ENCODE peak calls at places on chromosomes 5 and 9, in eight cellular contexts. F is GM23338; U is left ventricle myocardium inferior; W is endothelial cell of umbilical vein; Y is astrocyte; T is fibroblast of lung; C is CD8-positive, alpha-beta T cell; P is mammary epithelial cell. A is an unnamed sample.
A peak's percentile ranks its signal among the peaks of the same experiment; 100 is the strongest.

GRCh38 chr9:92242115-92242778 is 51.2 kb downstream of the IARS1 start:
- DNase-seq in F (peak; percentile 18), U (no peak), W (peak; percentile 22), Y (peak; percentile 78), T (peak; percentile 82), C (no peak), P (peak; percentile 63), A (no peak)

GRCh38 chr9:113511856-113512761 is 48.6 kb downstream of the RGS3 start:
- DNase-seq in F (no peak), U (no peak), W (no peak), Y (peak; percentile 62), T (peak; percentile 72), C (peak; percentile 77), P (peak; percentile 3), A (no peak)

GRCh38 chr9:73176450-73176875 is 24.8 kb downstream of the ANXA1 start:
- DNase-seq in F (peak; percentile 11), U (no peak), W (no peak), Y (peak; percentile 43), T (peak; percentile 63), C (no peak), P (peak; percentile 81), A (no peak)

GRCh38 chr9:122374885-122375420 is 4.1 kb downstream of the PTGS1 start:
- DNase-seq in F (peak; percentile 52), U (peak; percentile 81), W (peak; percentile 46), Y (peak; percentile 37), T (peak; percentile 61), C (no peak), P (no peak), A (peak; percentile 50)

GRCh38 chr5:158390556-158390955 is 531.6 kb upstream of the CLINT1 start:
- DNase-seq in F (no peak), U (no peak), W (peak; percentile 95), Y (peak; percentile 58), T (peak; percentile 66), C (no peak), P (peak; percentile 42), A (no peak)

GRCh38 chr5:135008556-135008955 is 25.5 kb downstream of the PITX1 start:
- DNase-seq in F (no peak), U (no peak), W (no peak), Y (no peak), T (no peak), C (no peak), P (no peak), A (no peak)

GRCh38 chr9:76371901-76372300 is 22.3 kb downstream of the RFK start:
- DNase-seq in F (no peak), U (no peak), W (peak; percentile 59), Y (peak; percentile 74), T (peak; percentile 80), C (no peak), P (no peak), A (no peak)

GRCh38 chr5:176490291-176490690 is 42.1 kb downstream of the FAF2 start:
- DNase-seq in F (no peak), U (no peak), W (no peak), Y (no peak), T (no peak), C (no peak), P (no peak), A (no peak)

GRCh38 chr9:98516897-98517503 is 191.7 kb downstream of the GABBR2 start:
- DNase-seq in F (no peak), U (no peak), W (no peak), Y (no peak), T (no peak), C (no peak), P (no peak), A (no peak)

GRCh38 chr9:95107976-95108375 is 209.5 kb downstream of the FANCC start:
- DNase-seq in F (no peak), U (no peak), W (no peak), Y (no peak), T (no peak), C (no peak), P (no peak), A (no peak)

GRCh38 chr5:82405618-82406199 is 127.6 kb upstream of the RPS23 start:
- DNase-seq in F (no peak), U (no peak), W (no peak), Y (peak; percentile 100), T (peak; percentile 100), C (no peak), P (peak; percentile 99), A (no peak)

GRCh38 chr5:132473019-132473531 is 17.5 kb downstream of the IRF1 start:
- DNase-seq in F (no peak), U (peak; percentile 14), W (no peak), Y (no peak), T (no peak), C (peak; percentile 84), P (no peak), A (no peak)

GRCh38 chr9:69078581-69078980 is 43.0 kb downstream of the FXN start:
- DNase-seq in F (no peak), U (peak; percentile 46), W (no peak), Y (no peak), T (no peak), C (no peak), P (no peak), A (no peak)

GRCh38 chr5:72270037-72270436 is 50.0 kb downstream of the MRPS27 start:
- DNase-seq in F (no peak), U (no peak), W (no peak), Y (no peak), T (no peak), C (no peak), P (no peak), A (no peak)

GRCh38 chr5:72268260-72268659 is 51.8 kb downstream of the MRPS27 start:
- DNase-seq in F (no peak), U (no peak), W (no peak), Y (no peak), T (no peak), C (no peak), P (no peak), A (no peak)

GRCh38 chr5:72269411-72269780 is 50.6 kb downstream of the MRPS27 start:
- DNase-seq in F (no peak), U (no peak), W (no peak), Y (no peak), T (no peak), C (no peak), P (no peak), A (no peak)

GRCh38 chr5:72267685-72268084 is 52.4 kb downstream of the MRPS27 start:
- DNase-seq in F (no peak), U (no peak), W (no peak), Y (no peak), T (peak; percentile 33), C (no peak), P (no peak), A (no peak)

GRCh38 chr5:72268753-72269410 is 51.2 kb downstream of the MRPS27 start:
- DNase-seq in F (peak; percentile 85), U (no peak), W (peak; percentile 70), Y (no peak), T (peak; percentile 28), C (peak; percentile 44), P (peak; percentile 40), A (no peak)
- TF ChIP-seq CTCF in F (peak; percentile 94), U (peak; percentile 74), W (peak; percentile 60), Y (peak; percentile 69), T (peak; percentile 76), C (peak; percentile 77), P (peak; percentile 83), A (peak; percentile 52)

GRCh38 chr5:74390306-74390637 is 250.3 kb downstream of the ENC1 start:
- DNase-seq in F (no peak), U (no peak), W (no peak), Y (no peak), T (no peak), C (no peak), P (no peak), A (no peak)

GRCh38 chr5:74390822-74391221 is 249.7 kb downstream of the ENC1 start:
- DNase-seq in F (no peak), U (no peak), W (no peak), Y (peak; percentile 49), T (peak; percentile 56), C (no peak), P (no peak), A (no peak)

GRCh38 chr5:74392698-74393431 is 247.7 kb downstream of the ENC1 start:
- DNase-seq in F (no peak), U (no peak), W (peak; percentile 41), Y (peak; percentile 57), T (peak; percentile 65), C (no peak), P (peak; percentile 70), A (no peak)

GRCh38 chr5:74389531-74390305 is 250.8 kb downstream of the ENC1 start:
- DNase-seq in F (no peak), U (no peak), W (no peak), Y (no peak), T (no peak), C (no peak), P (peak; percentile 69), A (no peak)

GRCh38 chr5:74391410-74391809 is 249.1 kb downstream of the ENC1 start:
- DNase-seq in F (peak; percentile 9), U (no peak), W (no peak), Y (no peak), T (no peak), C (no peak), P (no peak), A (no peak)
- H3K27me3 ChIP-seq in F (peaks cover 23% of the 10 kb centered on the region), U (no peaks in the 10 kb centered on the region), W (no peaks in the 10 kb centered on the region), Y (no peaks in the 10 kb centered on the region), T (no peaks in the 10 kb centered on the region), C (no peaks in the 10 kb centered on the region), P (no peaks in the 10 kb centered on the region), A (no peaks in the 10 kb centered on the region)

DNA sequence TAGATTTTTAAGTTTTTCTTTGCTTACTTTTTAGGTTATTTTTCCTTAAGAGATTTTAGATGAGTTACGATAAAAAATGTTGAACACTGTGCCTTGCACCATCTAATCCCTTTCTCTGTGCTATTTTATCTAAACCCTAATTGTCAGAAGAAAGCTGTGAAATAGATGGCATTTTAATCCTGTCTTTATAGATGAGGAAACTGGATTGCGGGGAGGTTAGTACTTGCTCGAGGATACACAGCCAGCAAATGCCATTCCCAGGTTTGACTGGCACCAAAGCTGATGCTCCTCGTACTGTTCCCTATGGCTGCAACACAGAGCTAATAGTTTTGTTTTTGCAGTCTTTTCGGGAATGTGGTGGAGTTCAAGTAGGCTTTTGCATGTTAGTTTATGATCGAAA is 82.7 kb downstream of the ZSWIM6 start:
- DNase-seq in F (no peak), U (no peak), W (no peak), Y (no peak), T (no peak), C (no peak), P (no peak), A (no peak)
- H3K4me1 ChIP-seq in F (peaks cover 72% of the 10 kb centered on the region), U (peaks cover 31% of the 10 kb centered on the region), W (peaks cover 6% of the 10 kb centered on the region), Y (peaks cover 20% of the 10 kb centered on the region), T (peaks cover 2% of the 10 kb centered on the region), C (peaks cover under 1% of the 10 kb centered on the region), P (peaks cover 17% of the 10 kb centered on the region), A (peaks cover under 1% of the 10 kb centered on the region)

DNA sequence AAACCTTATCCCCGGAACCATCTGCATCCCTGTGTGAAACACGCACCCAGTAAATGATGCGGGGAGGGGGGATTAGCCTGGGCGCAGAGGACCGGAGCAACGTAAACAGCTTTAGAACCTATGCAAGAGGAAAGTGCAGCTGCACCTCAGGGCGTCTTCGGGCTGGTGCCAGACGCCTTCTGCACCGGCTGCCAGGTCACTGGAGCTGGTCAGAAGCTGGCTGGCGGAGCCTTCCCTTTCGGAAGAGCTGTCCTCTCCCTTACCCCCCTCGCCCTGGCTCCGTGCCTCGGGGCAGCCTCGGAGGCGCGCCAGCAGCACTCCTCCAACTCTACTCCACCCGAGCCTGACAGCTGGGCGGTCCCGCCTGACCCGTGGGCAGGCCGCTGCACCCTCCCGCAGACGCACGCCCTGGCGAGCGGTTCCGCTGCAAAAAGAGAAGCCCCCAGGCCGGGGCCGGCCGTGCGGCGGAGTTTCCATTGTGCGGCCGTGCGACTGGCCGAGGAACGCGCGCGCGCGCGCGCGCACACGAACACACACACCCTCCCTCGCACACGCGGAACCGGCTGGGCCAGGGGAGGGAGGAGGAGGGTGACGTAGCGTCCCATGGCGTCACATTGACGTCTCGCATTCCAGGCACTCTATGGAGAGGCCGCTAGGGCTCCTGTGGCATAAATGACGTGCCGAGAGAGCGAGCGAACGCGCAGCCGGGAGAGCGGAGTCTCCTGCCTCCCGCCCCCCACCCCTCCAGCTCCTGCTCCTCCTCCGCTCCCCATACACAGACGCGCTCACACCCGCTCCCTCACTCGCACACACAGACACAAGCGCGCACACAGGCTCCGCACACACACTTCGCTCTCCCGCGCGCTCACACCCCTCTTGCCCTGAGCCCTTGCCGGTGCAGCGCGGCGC is at the start of gene NR4A3:
- DNase-seq in F (peak; percentile 94), U (peak; percentile 94), W (peak; percentile 96), Y (peak; percentile 97), T (peak; percentile 97), C (peak; percentile 84), P (peak; percentile 96), A (peak; percentile 93)
- TF ChIP-seq CTCF in F (no peak), U (peak; percentile 57), W (peak; percentile 34), Y (no peak), T (peak; percentile 24), C (peak; percentile 27), P (no peak), A (peak; percentile 7)